ENCODE peak calls at places on chromosomes 4 and X, in eight cellular contexts. C, M, Y, E, V, S, H and Z are unnamed samples.

GRCh38 chr4:148292596-148293175 is 149.5 kb downstream of the NR3C2 start:
- DNase-seq in C (no peak), M (no peak), Y (no peak), E (no peak), V (no peak), S (no peak), H (no peak), Z (no peak)

GRCh38 chr4:8015512-8015911 is 75.9 kb upstream of the AFAP1 start:
- DNase-seq in C (no peak), M (no peak), Y (peak), E (no peak), V (peak), S (peak), H (peak), Z (no peak)

GRCh38 chr4:8097141-8097541 is 61.5 kb downstream of the ABLIM2 start:
- DNase-seq in C (no peak), M (no peak), Y (no peak), E (no peak), V (no peak), S (no peak), H (no peak), Z (no peak)

GRCh38 chrX:86604620-86605019 is 456.4 kb downstream of the DACH2 start:
- DNase-seq in C (peak), M (no peak), Y (no peak), E (no peak), V (no peak), S (peak), H (peak), Z (no peak)

GRCh38 chr4:112802780-112803179 is 165.8 kb downstream of the LARP7 start:
- DNase-seq in C (no peak), M (no peak), Y (no peak), E (no peak), V (no peak), S (peak), H (no peak), Z (no peak)

GRCh38 chr4:128639586-128640270 is 169.8 kb upstream of the JADE1 start:
- DNase-seq in C (no peak), M (no peak), Y (no peak), E (no peak), V (no peak), S (no peak), H (no peak), Z (no peak)

GRCh38 chr4:105432438-105432837 is 41.4 kb downstream of the PPA2 start:
- DNase-seq in C (no peak), M (no peak), Y (no peak), E (no peak), V (no peak), S (no peak), H (no peak), Z (no peak)

GRCh38 chr4:145679991-145680455 is at the start of gene C4orf51:
- DNase-seq in C (no peak), M (no peak), Y (no peak), E (no peak), V (peak), S (peak), H (peak), Z (no peak)

GRCh38 chr4:78362310-78362709 is 189.3 kb upstream of the ANXA3 start:
- DNase-seq in C (no peak), M (no peak), Y (no peak), E (no peak), V (no peak), S (peak), H (no peak), Z (no peak)

GRCh38 chr4:97819314-97819713 is 324.0 kb downstream of the STPG2 start:
- DNase-seq in C (no peak), M (no peak), Y (no peak), E (no peak), V (no peak), S (no peak), H (peak), Z (no peak)

GRCh38 chr4:105186701-105187158 is 40.1 kb downstream of the TET2 start:
- DNase-seq in C (no peak), M (no peak), Y (no peak), E (no peak), V (no peak), S (no peak), H (peak), Z (no peak)

GRCh38 chr4:143625632-143626031 is 74.8 kb downstream of the FREM3 start:
- DNase-seq in C (no peak), M (no peak), Y (no peak), E (peak), V (no peak), S (peak), H (no peak), Z (no peak)

GRCh38 chr4:5973033-5973432 is 45.2 kb downstream of the C4orf50 start:
- DNase-seq in C (no peak), M (no peak), Y (no peak), E (no peak), V (no peak), S (no peak), H (no peak), Z (no peak)

GRCh38 chr4:100469555-100469954 is 48.3 kb downstream of the EMCN start:
- DNase-seq in C (no peak), M (no peak), Y (no peak), E (no peak), V (no peak), S (no peak), H (no peak), Z (no peak)

GRCh38 chr4:189940178-189941004 is at the start of gene FRG1:
- DNase-seq in C (peak), M (peak), Y (no peak), E (no peak), V (peak), S (no peak), H (peak), Z (no peak)

GRCh38 chr4:76764251-76764650 is 133.7 kb downstream of the SOWAHB start:
- DNase-seq in C (no peak), M (no peak), Y (no peak), E (no peak), V (no peak), S (no peak), H (peak), Z (no peak)

GRCh38 chr4:186642530-186642929 is 81.1 kb downstream of the FAT1 start:
- DNase-seq in C (no peak), M (no peak), Y (no peak), E (no peak), V (no peak), S (peak), H (no peak), Z (no peak)

GRCh38 chrX:41406211-41406610 is 40.9 kb upstream of the NYX start:
- DNase-seq in C (no peak), M (no peak), Y (no peak), E (no peak), V (no peak), S (peak), H (peak), Z (no peak)

GRCh38 chr4:12979797-12980196 is 504.3 kb downstream of the RAB28 start:
- DNase-seq in C (no peak), M (peak), Y (no peak), E (no peak), V (no peak), S (no peak), H (no peak), Z (no peak)

GRCh38 chrX:38513087-38513742 is 48.1 kb upstream of the TSPAN7 start:
- DNase-seq in C (no peak), M (no peak), Y (no peak), E (no peak), V (no peak), S (peak), H (peak), Z (no peak)

GRCh38 chrX:100207331-100208024 is 202.6 kb downstream of the PCDH19 start:
- DNase-seq in C (no peak), M (no peak), Y (no peak), E (no peak), V (no peak), S (peak), H (no peak), Z (no peak)

GRCh38 chrX:9465380-9466114 is 689 bp downstream of the TBL1X start:
- DNase-seq in C (peak), M (peak), Y (no peak), E (peak), V (no peak), S (peak), H (no peak), Z (no peak)

GRCh38 chrX:77962068-77962902 is 7.2 kb downstream of the PGAM4 start:
- DNase-seq in C (no peak), M (no peak), Y (no peak), E (no peak), V (no peak), S (no peak), H (peak), Z (no peak)

GRCh38 chr4:107312366-107312765 is 276.3 kb upstream of the DKK2 start:
- DNase-seq in C (no peak), M (no peak), Y (no peak), E (no peak), V (no peak), S (no peak), H (no peak), Z (no peak)

GRCh38 chrX:73944582-73944947 is 359.4 kb upstream of the ZCCHC13 start:
- DNase-seq in C (no peak), M (no peak), Y (no peak), E (peak), V (no peak), S (peak), H (no peak), Z (no peak)